ENCODE peak calls at places on chromosomes 12 and 14, in four cellular contexts. Y is A549, P is astrocyte, I is GM23338. E is an unnamed sample.

GRCh38 chr14:90553921-90554336 is 157.1 kb downstream of the CALM1 start:
- DNase-seq in Y (no peak), I (no peak), P (no peak), E (no peak)

GRCh38 chr12:1083888-1084262 is 92.9 kb downstream of the ERC1 start:
- DNase-seq in I (peak; percentile 43), Y (peak; percentile 23), P (peak; percentile 82), E (peak; percentile 70)

GRCh38 chr14:99982449-99983250 is 82.6 kb upstream of the EVL start:
- DNase-seq in P (peak; percentile 29), Y (peak; percentile 74), I (peak; percentile 82), E (peak; percentile 76)

GRCh38 chr14:93941293-93941910 is 14.3 kb downstream of the FAM181A start:
- DNase-seq in Y (no peak), P (peak; percentile 88), I (no peak), E (no peak)

GRCh38 chr14:105397350-105397931 is 897 bp upstream of the TEX22 start:
- DNase-seq in Y (no peak), P (no peak), I (no peak), E (no peak)

GRCh38 chr12:111029305-111029704 is 108.9 kb upstream of the MYL2 start:
- DNase-seq in Y (no peak), I (no peak), P (no peak), E (no peak)

GRCh38 chr12:12612403-12612802 is 727 bp downstream of the CREBL2 start:
- DNase-seq in Y (peak; percentile 35), I (peak; percentile 67), P (peak; percentile 77), E (peak; percentile 40)

GRCh38 chr14:75928587-75929230 is 53.1 kb downstream of the TGFB3 start:
- DNase-seq in P (no peak), I (no peak), Y (no peak), E (no peak)

GRCh38 chr12:103600967-103601728 is 14.1 kb downstream of the STAB2 start:
- DNase-seq in P (no peak), Y (no peak), I (no peak), E (no peak)

GRCh38 chr14:58752782-58753181 is 115.0 kb downstream of the DACT1 start:
- DNase-seq in I (no peak), Y (peak; percentile 44), P (no peak), E (no peak)

GRCh38 chr12:19779393-19780056 is 340.2 kb downstream of the AEBP2 start:
- DNase-seq in P (peak; percentile 46), Y (no peak), I (peak; percentile 50), E (peak; percentile 52)

GRCh38 chr12:96425973-96426372 is 25.7 kb upstream of the CDK17 start:
- DNase-seq in I (no peak), Y (no peak), P (peak; percentile 43), E (no peak)

GRCh38 chr14:34363733-34364134 is 98.3 kb downstream of the SPTSSA start:
- DNase-seq in P (peak; percentile 41), I (no peak), Y (no peak), E (no peak)

GRCh38 chr12:70794131-70794530 is 126.4 kb downstream of the PTPRR start:
- DNase-seq in Y (no peak), I (no peak), P (no peak), E (no peak)

GRCh38 chr14:51513281-51513680 is 138.4 kb upstream of the FRMD6 start:
- DNase-seq in I (no peak), P (peak; percentile 56), Y (no peak), E (no peak)

GRCh38 chr12:6434205-6435180 is 10.3 kb upstream of the CD27 start:
- DNase-seq in Y (no peak), P (no peak), I (no peak), E (no peak)

GRCh38 chr12:11839093-11839641 is 189.7 kb downstream of the ETV6 start:
- DNase-seq in I (no peak), Y (no peak), P (peak; percentile 83), E (no peak)

GRCh38 chr12:95623554-95624170 is 72.4 kb upstream of the USP44 start:
- DNase-seq in Y (peak; percentile 95), P (peak; percentile 80), I (peak; percentile 99), E (peak; percentile 82)

GRCh38 chr14:59890676-59891075 is 20.1 kb upstream of the RTN1 start:
- DNase-seq in Y (no peak), P (no peak), I (no peak), E (no peak)

GRCh38 chr12:113958108-113958507 is 8.0 kb downstream of the RBM19 start:
- DNase-seq in P (no peak), Y (no peak), I (no peak), E (no peak)

GRCh38 chr12:113957627-113958026 is 8.5 kb downstream of the RBM19 start:
- DNase-seq in P (no peak), Y (no peak), I (no peak), E (no peak)

GRCh38 chr12:113954547-113954946 is 11.6 kb downstream of the RBM19 start:
- DNase-seq in Y (no peak), P (no peak), I (no peak), E (no peak)

GRCh38 chr12:113959096-113959495 is 7.0 kb downstream of the RBM19 start:
- DNase-seq in I (no peak), P (no peak), Y (no peak), E (no peak)

GRCh38 chr12:113955109-113955970 is 10.8 kb downstream of the RBM19 start:
- DNase-seq in Y (peak; percentile 70), I (peak; percentile 69), P (no peak), E (peak; percentile 33)
- TF ChIP-seq CTCF in Y (peak; percentile 60), I (peak; percentile 75), P (peak; percentile 28), E (peak; percentile 34)

GRCh38 chr12:56632701-56633464 is 2.8 kb upstream of the BAZ2A start:
- DNase-seq in Y (no peak), I (no peak), P (no peak), E (no peak)
- H3K4me2 ChIP-seq in Y (peak overlapping the region; percentile 97), I (peak overlapping the region; percentile 99), P (peak overlapping the region; percentile 89), E (peak overlapping the region; percentile 75)

GRCh38 chr12:123971770-123972447 is 722 bp downstream of the CCDC92 start:
- DNase-seq in P (peak; percentile 46), Y (peak; percentile 50), I (peak; percentile 98), E (peak; percentile 64)

GRCh38 chr12:123976227-123976826 is 3.3 kb downstream of the ZNF664 start:
- DNase-seq in I (no peak), P (no peak), Y (no peak), E (no peak)

GRCh38 chr12:123971449-123971769 is 1.2 kb downstream of the CCDC92 start:
- DNase-seq in I (no peak), P (no peak), Y (no peak), E (no peak)

GRCh38 chr12:123973552-123974341 is 732 bp downstream of the ZNF664 start:
- DNase-seq in I (peak; percentile 70), P (no peak), Y (peak; percentile 39), E (peak; percentile 67)

DNA sequence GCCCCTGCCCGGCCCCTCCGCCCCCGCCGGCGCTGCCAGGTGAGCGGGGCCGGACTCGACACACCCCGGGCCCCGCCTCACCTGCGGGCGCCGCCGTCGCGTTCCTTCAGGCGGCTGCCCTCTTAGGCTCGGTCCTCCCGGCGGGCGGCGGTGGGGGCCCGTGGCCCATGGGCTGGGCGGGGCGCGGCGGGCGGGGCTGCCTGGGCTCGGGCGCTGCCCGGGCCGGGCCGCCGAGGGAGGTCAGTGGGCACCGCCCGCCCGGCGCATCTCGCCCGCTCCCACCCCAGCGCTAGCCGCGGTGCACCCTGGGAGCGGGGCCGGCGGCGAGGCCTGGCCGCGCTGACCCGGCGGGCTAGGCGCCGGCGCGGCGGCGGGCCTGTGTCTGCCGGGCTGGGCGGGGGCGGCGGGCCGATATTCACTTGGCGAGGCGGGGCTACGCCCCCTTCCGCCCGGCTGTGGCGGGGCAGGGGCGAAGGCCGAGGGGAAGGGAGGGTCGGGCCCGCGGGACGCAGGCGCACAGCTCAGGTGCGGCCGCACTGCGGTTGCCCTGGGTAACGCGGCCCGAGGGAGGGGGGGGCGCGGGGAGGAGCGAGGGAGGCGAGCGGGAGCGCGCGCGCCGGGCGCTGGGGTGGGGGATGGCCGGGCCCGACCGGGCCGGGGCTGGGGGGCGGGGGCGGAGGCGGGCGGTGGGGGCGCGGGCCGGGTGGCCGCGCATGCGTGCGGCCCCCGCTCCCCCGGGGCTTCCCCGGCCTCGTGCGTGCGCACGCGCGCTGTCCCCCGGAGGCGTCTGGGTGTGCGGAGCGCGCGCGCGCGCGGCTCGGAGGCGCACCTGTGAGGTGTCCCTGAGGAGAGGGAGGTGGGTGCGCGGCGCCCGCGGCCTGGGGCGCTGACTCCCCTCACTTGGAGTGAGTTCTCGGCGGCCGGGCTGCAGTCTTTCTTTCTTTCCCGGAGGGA is at the start of the genes CCDC92 and ZNF664:
- DNase-seq in P (peak; percentile 73), Y (peak; percentile 94), I (peak; percentile 93), E (peak; percentile 98)
- TF ChIP-seq CTCF in P (no peak), Y (peak; percentile 20), I (peak; percentile 39), E (peak; percentile 33)

GRCh38 chr14:70934084-70934483 is 26.8 kb downstream of the PCNX1 start:
- DNase-seq in Y (no peak), P (no peak), I (no peak), E (no peak)
- H3K4me2 ChIP-seq in Y (peak overlapping the region; percentile 35), P (no peak overlapping the region), I (no peak overlapping the region), E (peak overlapping the region; percentile 66)

DNA sequence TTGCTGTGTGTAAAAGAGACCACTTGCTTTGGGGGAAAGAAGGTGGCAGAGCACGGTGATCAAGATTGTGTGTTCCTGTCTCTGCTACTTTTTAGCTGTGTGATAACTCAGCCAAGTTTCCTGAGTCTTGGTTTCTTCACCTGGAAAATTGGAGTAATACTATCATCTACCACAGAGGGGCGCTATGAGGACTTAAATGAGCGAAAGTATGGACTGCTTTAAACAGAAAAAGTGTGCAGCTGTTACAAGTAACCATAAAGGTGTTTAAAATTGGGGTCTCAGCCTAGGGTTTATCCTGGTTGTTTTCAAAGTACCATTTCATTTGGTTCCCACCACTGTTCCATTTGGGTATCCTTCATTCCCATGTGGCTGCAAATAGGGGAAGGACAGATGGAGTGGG is 65.9 kb upstream of the WSCD2 start:
- DNase-seq in P (no peak), Y (peak; percentile 6), I (peak; percentile 83), E (no peak)
- TF ChIP-seq CTCF in P (peak; percentile 27), Y (no peak), I (peak; percentile 76), E (peak; percentile 35)

GRCh38 chr14:104135121-104135903 is 3.1 kb upstream of the KIF26A start:
- DNase-seq in Y (peak; percentile 72), P (no peak), I (peak; percentile 91), E (peak; percentile 65)
- H3K4me2 ChIP-seq in Y (peak overlapping the region; percentile 98), P (no peak overlapping the region), I (peak overlapping the region; percentile 86), E (peak overlapping the region; percentile 73)

GRCh38 chr12:45743247-45743646 is 13.7 kb downstream of the ARID2 start:
- DNase-seq in P (no peak), I (no peak), Y (no peak), E (no peak)

GRCh38 chr12:45742590-45742989 is 13.1 kb downstream of the ARID2 start:
- DNase-seq in P (no peak), Y (no peak), I (no peak), E (no peak)

GRCh38 chr12:45745861-45746277 is 16.4 kb downstream of the ARID2 start:
- DNase-seq in I (peak; percentile 26), P (no peak), Y (peak; percentile 27), E (no peak)
- TF ChIP-seq CTCF in I (no peak), P (peak; percentile 16), Y (peak; percentile 44), E (peak; percentile 39)

GRCh38 chr12:106429043-106429552 is 71.5 kb downstream of the POLR3B start:
- DNase-seq in Y (no peak), I (no peak), P (no peak), E (no peak)

GRCh38 chr12:106425061-106425706 is 67.6 kb downstream of the POLR3B start:
- DNase-seq in Y (no peak), I (peak; percentile 50), P (no peak), E (no peak)

GRCh38 chr12:106429636-106430035 is 72.1 kb downstream of the POLR3B start:
- DNase-seq in Y (no peak), P (no peak), I (no peak), E (no peak)

GRCh38 chr12:106428379-106428778 is 70.8 kb downstream of the POLR3B start:
- DNase-seq in I (no peak), Y (no peak), P (peak; percentile 54), E (no peak)

GRCh38 chr12:106427917-106428316 is 70.4 kb downstream of the POLR3B start:
- DNase-seq in Y (no peak), I (no peak), P (no peak), E (no peak)
- H3K4me2 ChIP-seq in Y (no peak overlapping the region), I (no peak overlapping the region), P (no peak overlapping the region), E (no peak overlapping the region)

E was measured in hepatocyte.